ENCODE peak calls at places on chromosome 1, in eight cellular contexts. W is fibroblast of lung, E is lung, H is GM23248, Q is transverse colon, X is K562, I is brain microvascular endothelial cell, B is left ventricle myocardium inferior. K is an unnamed sample.
A peak's percentile ranks its signal among the peaks of the same experiment; 100 is the strongest.

GRCh38 chr1:93839307-93839706 is 39.7 kb downstream of the DNTTIP2 start:
- DNase-seq in W (peak; percentile 90), E (no peak), H (peak; percentile 96), Q (no peak), X (no peak), I (peak; percentile 78), B (no peak), K (peak; percentile 73)

GRCh38 chr1:210262167-210262896 is 29.7 kb downstream of the SERTAD4 start:
- DNase-seq in W (peak; percentile 88), E (no peak), H (peak; percentile 76), Q (no peak), X (no peak), I (peak; percentile 17), B (peak; percentile 55), K (peak; percentile 58)

GRCh38 chr1:23202263-23202749 is 15.0 kb downstream of the HTR1D start:
- DNase-seq in W (peak; percentile 24), E (no peak), H (peak; percentile 61), Q (no peak), X (no peak), I (no peak), B (no peak), K (no peak)

GRCh38 chr1:64687725-64688285 is 57.1 kb upstream of the RAVER2 start:
- DNase-seq in W (peak; percentile 36), E (no peak), H (peak; percentile 31), Q (peak; percentile 11), X (no peak), I (peak; percentile 43), B (no peak), K (no peak)

GRCh38 chr1:20610950-20611349 is 22.1 kb downstream of the CDA start:
- DNase-seq in W (no peak), E (no peak), H (no peak), Q (no peak), X (no peak), I (no peak), B (no peak), K (no peak)

GRCh38 chr1:229410692-229411433 is 23.0 kb downstream of the ACTA1 start:
- DNase-seq in W (peak; percentile 54), E (peak; percentile 35), H (peak; percentile 80), Q (peak; percentile 46), X (no peak), I (peak; percentile 16), B (peak; percentile 70), K (no peak)

GRCh38 chr1:27487927-27488522 is 1.9 kb downstream of the WASF2 start:
- DNase-seq in W (peak; percentile 21), E (no peak), H (peak; percentile 36), Q (no peak), X (no peak), I (no peak), B (no peak), K (no peak)

GRCh38 chr1:53073899-53074311 is 11.9 kb downstream of the PODN start:
- DNase-seq in W (peak; percentile 41), E (no peak), H (no peak), Q (peak; percentile 8), X (no peak), I (no peak), B (peak; percentile 73), K (no peak)

GRCh38 chr1:185645686-185646085 is 88.5 kb upstream of the HMCN1 start:
- DNase-seq in W (no peak), E (no peak), H (peak; percentile 50), Q (no peak), X (no peak), I (no peak), B (no peak), K (no peak)

GRCh38 chr1:152777510-152778137 is 2.7 kb downstream of the LCE1F start:
- DNase-seq in W (no peak), E (no peak), H (peak; percentile 32), Q (no peak), X (peak; percentile 46), I (no peak), B (no peak), K (no peak)

GRCh38 chr1:161285113-161285512 is 24.7 kb downstream of the MPZ start:
- DNase-seq in W (no peak), E (no peak), H (no peak), Q (no peak), X (no peak), I (no peak), B (no peak), K (no peak)

GRCh38 chr1:120179420-120180348 is 3.4 kb upstream of the SEC22B start:
- DNase-seq in W (peak; percentile 93), E (no peak), H (peak; percentile 81), Q (peak; percentile 8), X (peak; percentile 5), I (peak; percentile 82), B (no peak), K (peak; percentile 61)

GRCh38 chr1:10760566-10761502 is 35.6 kb downstream of the CASZ1 start:
- DNase-seq in W (no peak), E (no peak), H (no peak), Q (no peak), X (no peak), I (no peak), B (no peak), K (no peak)
- H3K4me3 ChIP-seq in W (no peak overlapping the region), E (no peak overlapping the region), H (no peak overlapping the region), Q (no peak overlapping the region), X (no peak overlapping the region), I (no peak overlapping the region), B (peak overlapping the region; percentile 44), K (no peak overlapping the region)

GRCh38 chr1:94871031-94871430 is 50.9 kb downstream of the SLC44A3 start:
- DNase-seq in W (no peak), E (no peak), H (peak; percentile 15), Q (no peak), X (no peak), I (no peak), B (no peak), K (no peak)

GRCh38 chr1:94875794-94876193 is 51.1 kb downstream of the CNN3 start:
- DNase-seq in W (no peak), E (no peak), H (no peak), Q (no peak), X (no peak), I (no peak), B (no peak), K (no peak)

GRCh38 chr1:94873520-94874351 is 53.2 kb downstream of the CNN3 start:
- DNase-seq in W (peak; percentile 30), E (no peak), H (peak; percentile 71), Q (no peak), X (no peak), I (no peak), B (no peak), K (no peak)

GRCh38 chr1:94874423-94874822 is 52.5 kb downstream of the CNN3 start:
- DNase-seq in W (no peak), E (no peak), H (no peak), Q (no peak), X (no peak), I (no peak), B (no peak), K (no peak)

DNA sequence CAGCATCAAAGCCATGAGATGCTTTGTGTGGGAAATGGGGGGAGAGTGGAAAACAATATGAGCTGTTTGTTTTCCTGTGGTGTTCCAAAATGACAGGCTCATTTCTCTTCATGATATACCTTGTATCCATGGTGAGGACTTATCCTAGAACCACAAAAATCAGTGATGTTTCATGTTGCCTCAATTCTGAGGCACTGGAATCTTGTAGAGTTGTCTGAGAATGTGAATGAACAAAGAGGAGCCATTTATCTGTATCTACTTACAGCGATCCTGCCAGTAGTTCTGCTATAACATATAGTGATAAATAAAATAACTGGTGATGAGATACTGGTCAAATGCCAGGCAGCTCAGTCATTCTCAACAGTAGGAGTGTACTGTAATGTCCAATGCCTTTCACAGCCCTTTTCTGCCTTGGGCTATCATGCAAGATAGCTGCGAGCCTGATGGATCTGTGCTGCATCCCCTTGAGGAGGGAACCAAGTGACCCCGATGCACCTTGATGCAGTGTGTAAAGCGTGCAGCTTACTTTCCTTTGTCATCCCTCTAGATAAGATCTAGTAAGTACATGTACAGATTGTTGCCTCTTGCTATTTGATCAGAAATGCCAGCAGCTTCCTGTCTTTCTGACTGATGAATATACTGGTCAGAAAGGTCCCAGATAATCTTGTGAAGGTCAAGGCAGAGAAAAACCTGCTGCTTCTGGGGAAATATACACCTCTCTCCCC is 52.8 kb downstream of the SLC44A3 start:
- DNase-seq in W (no peak), E (no peak), H (no peak), Q (no peak), X (no peak), I (no peak), B (no peak), K (no peak)
- H3K27ac ChIP-seq in W (no peak overlapping the region), E (no peak overlapping the region), H (no peak overlapping the region), Q (peak overlapping the region; percentile 35), X (no peak overlapping the region), I (no peak overlapping the region), B (peak overlapping the region; percentile 51), K (no peak overlapping the region)

GRCh38 chr1:118991448-118991847 is 3.3 kb upstream of the TBX15 start:
- DNase-seq in W (no peak), E (no peak), H (no peak), Q (no peak), X (no peak), I (no peak), B (no peak), K (no peak)

GRCh38 chr1:118988186-118989005 is at the start of gene TBX15:
- DNase-seq in W (no peak), E (no peak), H (peak; percentile 78), Q (no peak), X (no peak), I (peak; percentile 77), B (no peak), K (no peak)

GRCh38 chr1:118990513-118991131 is 2.5 kb upstream of the TBX15 start:
- DNase-seq in W (no peak), E (no peak), H (no peak), Q (no peak), X (no peak), I (no peak), B (no peak), K (no peak)

GRCh38 chr1:118989006-118989736 is 1.0 kb upstream of the TBX15 start:
- DNase-seq in W (no peak), E (no peak), H (peak; percentile 85), Q (no peak), X (no peak), I (peak; percentile 73), B (no peak), K (no peak)

GRCh38 chr1:118989878-118990378 is 1.8 kb upstream of the TBX15 start:
- DNase-seq in W (no peak), E (no peak), H (peak; percentile 96), Q (no peak), X (no peak), I (peak; percentile 80), B (no peak), K (no peak)
- H3K27me3 ChIP-seq in W (peaks cover 91% of the 10 kb centered on the region), E (peaks cover 20% of the 10 kb centered on the region), H (no peaks in the 10 kb centered on the region), Q (peaks cover 100% of the 10 kb centered on the region), X (peaks cover 94% of the 10 kb centered on the region), I (no peaks in the 10 kb centered on the region), B (peaks cover 100% of the 10 kb centered on the region), K (peaks cover 99% of the 10 kb centered on the region)

DNA sequence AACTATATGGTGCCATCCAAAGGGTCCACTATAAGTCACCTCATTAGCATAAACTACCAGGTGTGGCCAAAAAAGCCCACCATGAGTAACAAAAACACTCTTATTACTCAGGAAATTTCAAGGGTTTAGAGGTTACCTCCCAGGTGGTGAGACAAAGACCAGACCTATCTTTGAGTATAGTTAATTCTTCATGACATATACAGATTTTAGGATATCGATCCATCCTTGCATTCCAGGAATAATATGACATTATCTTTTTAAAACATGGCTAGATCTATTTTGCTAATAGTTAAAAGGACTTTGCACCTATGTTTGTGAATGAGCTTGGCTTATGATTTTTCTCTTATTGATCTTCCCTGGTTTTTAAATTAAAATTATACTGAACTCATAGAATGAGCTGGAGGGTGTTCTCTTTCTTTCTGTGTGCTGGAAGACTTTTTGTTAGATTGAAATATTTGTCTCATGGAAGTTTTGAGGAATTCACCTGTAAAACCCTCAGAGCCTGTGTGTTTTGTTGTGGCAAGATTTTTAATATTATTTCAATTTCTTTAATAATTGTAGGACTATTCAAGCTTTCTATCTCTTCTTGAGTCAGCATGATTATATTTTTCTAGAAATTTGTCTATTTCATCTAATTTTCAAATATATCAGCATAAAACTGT is 138.7 kb upstream of the SLC45A1 start:
- DNase-seq in W (no peak), E (no peak), H (no peak), Q (no peak), X (no peak), I (no peak), B (no peak), K (no peak)
- H3K4me3 ChIP-seq in W (no peak overlapping the region), E (no peak overlapping the region), H (no peak overlapping the region), Q (no peak overlapping the region), X (no peak overlapping the region), I (no peak overlapping the region), B (no peak overlapping the region), K (no peak overlapping the region)